ENCODE peak calls at places on chromosomes 3 and 15, in five cellular contexts. T is stimulated activated CD4-positive, alpha-beta T cell treated with anti-CD3 and anti-CD28 coated beads, Interleukin-2, amount 100 ng/mL, for 48 hours; N is stimulated activated CD8-positive, alpha-beta memory T cell treated with anti-CD3 and anti-CD28 coated beads, Interleukin-2, amount 100 ng/mL, for 48 hours; M is neural crest cell; S is heart left ventricle. E is an unnamed sample.

GRCh38 chr3:33884204-33884561 is 85.8 kb downstream of the PDCD6IP start:
- DNase-seq in T (no peak), N (no peak), M (no peak), S (peak; percentile 30), E (peak; percentile 20)

GRCh38 chr3:42120866-42121265 is 29.7 kb downstream of the TRAK1 start:
- DNase-seq in T (no peak), N (no peak), M (no peak), S (no peak), E (no peak)

GRCh38 chr15:71136159-71137137 is 21.2 kb downstream of the THSD4 start:
- DNase-seq in T (no peak), N (no peak), M (no peak), S (peak; percentile 65), E (no peak)

GRCh38 chr3:131803113-131803512 is 231.7 kb downstream of the CPNE4 start:
- DNase-seq in T (no peak), N (no peak), M (no peak), S (no peak), E (no peak)

GRCh38 chr3:72223628-72224027 is 438.7 kb upstream of the PROK2 start:
- DNase-seq in T (no peak), N (no peak), M (no peak), S (no peak), E (no peak)

GRCh38 chr3:197256836-197257444 is 41.5 kb downstream of the DLG1 start:
- DNase-seq in T (no peak), N (no peak), M (peak; percentile 19), S (no peak), E (no peak)

GRCh38 chr3:123286308-123287023 is 84.7 kb downstream of the SEC22A start:
- DNase-seq in T (peak; percentile 10), N (peak; percentile 16), M (peak; percentile 69), S (no peak), E (peak; percentile 91)

GRCh38 chr15:82093774-82094211 is 48.0 kb upstream of the MEX3B start:
- DNase-seq in T (no peak), N (no peak), M (no peak), S (no peak), E (no peak)

GRCh38 chr3:33980252-33980651 is 181.8 kb downstream of the PDCD6IP start:
- DNase-seq in T (no peak), N (no peak), M (no peak), S (no peak), E (peak; percentile 44)

GRCh38 chr3:47298439-47298838 is 15.7 kb downstream of the KLHL18 start:
- DNase-seq in T (no peak), N (no peak), M (no peak), S (no peak), E (no peak)

GRCh38 chr15:88690331-88690730 is 51.5 kb downstream of the ISG20 start:
- DNase-seq in T (no peak), N (no peak), M (no peak), S (no peak), E (no peak)

GRCh38 chr15:65921780-65922179 is 52.5 kb downstream of the RAB11A start:
- DNase-seq in T (no peak), N (no peak), M (no peak), S (no peak), E (no peak)

GRCh38 chr3:150546226-150547044 is at the start of the genes EIF2A and SERP1:
- DNase-seq in T (peak; percentile 96), N (peak; percentile 97), M (peak; percentile 97), S (peak; percentile 99), E (peak; percentile 76)

GRCh38 chr15:87031545-87032230 is 952.0 kb downstream of the AGBL1 start:
- DNase-seq in T (no peak), N (no peak), M (no peak), S (no peak), E (no peak)

GRCh38 chr15:81747477-81747876 is 298.3 kb downstream of the MEX3B start:
- DNase-seq in T (no peak), N (no peak), M (no peak), S (no peak), E (no peak)

GRCh38 chr3:12560505-12561188 is 3.8 kb downstream of the MKRN2 start:
- DNase-seq in T (no peak), N (no peak), M (no peak), S (no peak), E (no peak)

GRCh38 chr3:159165972-159166371 is 364.1 kb downstream of the MFSD1 start:
- DNase-seq in T (no peak), N (no peak), M (no peak), S (no peak), E (no peak)

GRCh38 chr15:99100245-99101173 is 4.4 kb upstream of the SYNM start:
- DNase-seq in T (peak; percentile 50), N (no peak), M (peak; percentile 87), S (peak; percentile 81), E (peak; percentile 90)

GRCh38 chr3:46670000-46670890 is 23.2 kb downstream of the ALS2CL start:
- DNase-seq in T (no peak), N (no peak), M (no peak), S (peak; percentile 24), E (peak; percentile 21)

GRCh38 chr3:31613131-31613626 is 80.5 kb downstream of the STT3B start:
- DNase-seq in T (no peak), N (no peak), M (no peak), S (no peak), E (no peak)

GRCh38 chr3:133573054-133573628 is 345 bp upstream of the CDV3 start:
- DNase-seq in T (peak; percentile 99), N (peak; percentile 99), M (peak; percentile 99), S (peak; percentile 100), E (peak; percentile 77)

GRCh38 chr15:25766421-25766820 is 96.7 kb downstream of the ATP10A start:
- DNase-seq in T (no peak), N (no peak), M (no peak), S (no peak), E (no peak)

GRCh38 chr3:64354221-64354620 is 129.0 kb upstream of the PRICKLE2 start:
- DNase-seq in T (no peak), N (no peak), M (no peak), S (no peak), E (no peak)

E was measured in HuH-7.5.